ENCODE peak calls at places on chromosome 12, in ten cellular contexts. V, P, Q, Z, L, A, M, F, U and O are unnamed samples.

GRCh38 chr12:99257672-99258071 is 389.9 kb upstream of the GARIN6 start:
- DNase-seq in Q (no peak), V (peak), P (no peak), Z (no peak), U (no peak), M (no peak), L (no peak), F (no peak), A (no peak), O (no peak)

GRCh38 chr12:122138181-122138580 is 35.8 kb downstream of the IL31 start:
- DNase-seq in Q (no peak), U (no peak), A (no peak), V (no peak), L (no peak), P (no peak), F (no peak), M (no peak), Z (no peak), O (no peak)

GRCh38 chr12:110754101-110754793 is 11.6 kb upstream of the PPP1CC start:
- DNase-seq in P (no peak), Z (no peak), F (no peak), Q (no peak), U (peak), L (no peak), V (no peak), M (no peak), A (no peak), O (no peak)

GRCh38 chr12:110794623-110795280 is 52.0 kb upstream of the CCDC63 start:
- DNase-seq in L (no peak), U (peak), M (peak), V (no peak), Z (no peak), F (peak), Q (no peak), A (peak), P (no peak), O (peak)

GRCh38 chr12:14256555-14257169 is 108.8 kb upstream of the ATF7IP start:
- DNase-seq in F (peak), L (peak), P (peak), U (peak), Z (peak), Q (peak), M (peak), V (peak), A (peak), O (peak)

GRCh38 chr12:113271853-113272561 is 50.7 kb downstream of the TPCN1 start:
- DNase-seq in Q (peak), P (peak), F (peak), M (peak), L (no peak), V (no peak), Z (no peak), A (peak), U (peak), O (peak)

GRCh38 chr12:113056631-113057488 is at the start of gene DTX1:
- DNase-seq in U (no peak), A (no peak), Q (no peak), M (no peak), P (no peak), L (no peak), V (peak), Z (peak), F (no peak), O (no peak)

GRCh38 chr12:25583545-25583944 is 30.5 kb upstream of the LMNTD1 start:
- DNase-seq in U (no peak), P (no peak), M (no peak), A (no peak), V (peak), F (peak), Q (no peak), Z (peak), L (no peak), O (peak)

GRCh38 chr12:12628013-12628412 is 16.3 kb downstream of the CREBL2 start:
- DNase-seq in Q (no peak), F (no peak), M (no peak), V (no peak), L (no peak), A (no peak), Z (no peak), U (peak), P (no peak), O (peak)

GRCh38 chr12:64178122-64178521 is 44.0 kb downstream of the KICS2 start:
- DNase-seq in V (no peak), U (peak), L (no peak), F (peak), M (no peak), P (no peak), A (no peak), Q (peak), Z (no peak), O (peak)

GRCh38 chr12:43653917-43654316 is 101.9 kb upstream of the ADAMTS20 start:
- DNase-seq in V (no peak), F (no peak), L (no peak), U (no peak), A (no peak), Q (no peak), M (no peak), P (no peak), Z (no peak), O (no peak)

GRCh38 chr12:72540811-72541210 is 268.6 kb downstream of the TRHDE start:
- DNase-seq in F (no peak), M (no peak), P (no peak), A (no peak), V (no peak), L (no peak), Z (no peak), Q (peak), U (peak), O (no peak)

GRCh38 chr12:28217805-28218204 is 27.5 kb downstream of the CCDC91 start:
- DNase-seq in L (no peak), F (no peak), V (no peak), Q (no peak), P (no peak), U (no peak), M (no peak), A (no peak), Z (no peak), O (no peak)

GRCh38 chr12:46451276-46452021 is 78.9 kb upstream of the SLC38A2 start:
- DNase-seq in Q (no peak), L (no peak), P (no peak), Z (no peak), V (no peak), M (no peak), F (no peak), U (no peak), A (no peak), O (no peak)

GRCh38 chr12:103780992-103781391 is 60.0 kb downstream of the NT5DC3 start:
- DNase-seq in V (no peak), Q (no peak), M (no peak), L (no peak), P (no peak), A (no peak), F (no peak), Z (no peak), U (no peak), O (no peak)

GRCh38 chr12:71243375-71243774 is 85.6 kb upstream of the TSPAN8 start:
- DNase-seq in M (no peak), F (no peak), P (no peak), Z (peak), L (no peak), A (no peak), U (peak), Q (no peak), V (no peak), O (peak)

GRCh38 chr12:87960557-87960956 is 68.6 kb downstream of the C12orf50 start:
- DNase-seq in A (no peak), M (no peak), Q (no peak), V (no peak), L (no peak), U (no peak), F (no peak), P (peak), Z (no peak), O (no peak)

GRCh38 chr12:105524961-105525360 is 194.5 kb downstream of the C12orf75 start:
- DNase-seq in M (no peak), Z (no peak), F (peak), L (no peak), P (no peak), Q (no peak), U (no peak), V (no peak), A (no peak), O (no peak)

GRCh38 chr12:53289891-53290290 is 5.5 kb upstream of the PFDN5 start:
- DNase-seq in P (no peak), Z (no peak), L (no peak), V (no peak), Q (no peak), U (peak), F (peak), A (no peak), M (no peak), O (no peak)

GRCh38 chr12:53292441-53292840 is 2.9 kb upstream of the PFDN5 start:
- DNase-seq in Q (no peak), V (no peak), F (no peak), U (no peak), M (no peak), P (no peak), Z (no peak), L (no peak), A (no peak), O (no peak)

GRCh38 chr12:53288322-53288721 is 7.0 kb upstream of the PFDN5 start:
- DNase-seq in P (no peak), M (no peak), A (no peak), L (no peak), Z (no peak), V (no peak), Q (no peak), F (no peak), U (no peak), O (no peak)

GRCh38 chr12:53287741-53288216 is 7.6 kb upstream of the PFDN5 start:
- DNase-seq in Z (peak), U (peak), Q (peak), M (peak), V (peak), F (peak), A (peak), L (peak), P (no peak), O (peak)

DNA sequence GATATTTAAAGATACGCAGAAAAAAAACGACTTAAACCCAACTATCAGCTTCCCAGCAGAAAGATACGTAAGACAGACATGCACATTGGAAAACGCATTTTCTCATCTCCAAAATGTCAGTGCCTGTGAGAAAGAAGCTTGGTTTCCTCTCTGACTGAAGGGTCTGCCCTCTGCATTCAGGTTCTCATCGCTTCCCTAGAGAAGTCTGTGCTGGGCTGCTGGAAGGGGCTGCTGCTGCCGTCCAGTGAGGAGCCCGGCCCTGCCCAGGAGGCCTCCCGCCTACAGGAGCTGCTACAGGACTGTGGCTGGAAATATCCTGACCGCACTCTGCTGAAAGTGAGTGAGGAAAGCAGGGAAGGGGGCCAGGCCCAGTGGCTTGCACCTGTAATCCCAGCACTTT is 4.7 kb upstream of the PFDN5 start:
- DNase-seq in V (no peak), M (no peak), P (no peak), F (peak), L (no peak), A (no peak), U (no peak), Z (no peak), Q (no peak), O (peak)
- TF ChIP-seq CTCF in V (no peak), M (no peak), P (no peak), F (no peak), L (no peak), A (no peak), U (no peak), Z (no peak), Q (no peak), O (peak)

GRCh38 chr12:66196806-66197205 is 7.8 kb downstream of the IRAK3 start:
- DNase-seq in Z (no peak), P (no peak), M (no peak), U (no peak), Q (no peak), A (no peak), V (no peak), L (no peak), F (no peak), O (peak)
- H3K4me3 ChIP-seq in Z (no peak), P (no peak), M (no peak), U (no peak), Q (no peak), A (no peak), V (no peak), L (no peak), F (no peak), O (no peak)

GRCh38 chr12:45124485-45125155 is 73.7 kb upstream of the DBX2 start:
- DNase-seq in Z (no peak), F (no peak), Q (no peak), U (no peak), V (peak), M (no peak), P (no peak), A (no peak), L (no peak), O (no peak)

GRCh38 chr12:45122776-45123380 is 72.0 kb upstream of the DBX2 start:
- DNase-seq in L (no peak), A (no peak), V (peak), U (peak), P (peak), F (peak), M (no peak), Z (peak), Q (peak), O (peak)

GRCh38 chr12:45125997-45126396 is 75.1 kb upstream of the DBX2 start:
- DNase-seq in M (no peak), F (no peak), V (no peak), L (no peak), U (no peak), Q (no peak), P (no peak), Z (no peak), A (no peak), O (no peak)

GRCh38 chr12:45121224-45121623 is 70.3 kb upstream of the DBX2 start:
- DNase-seq in V (no peak), P (no peak), U (no peak), Q (no peak), L (no peak), A (no peak), Z (no peak), F (no peak), M (no peak), O (no peak)
- TF ChIP-seq CTCF in V (peak), P (peak), U (no peak), Q (no peak), L (no peak), A (no peak), Z (no peak), F (no peak), M (no peak), O (no peak)

DNA sequence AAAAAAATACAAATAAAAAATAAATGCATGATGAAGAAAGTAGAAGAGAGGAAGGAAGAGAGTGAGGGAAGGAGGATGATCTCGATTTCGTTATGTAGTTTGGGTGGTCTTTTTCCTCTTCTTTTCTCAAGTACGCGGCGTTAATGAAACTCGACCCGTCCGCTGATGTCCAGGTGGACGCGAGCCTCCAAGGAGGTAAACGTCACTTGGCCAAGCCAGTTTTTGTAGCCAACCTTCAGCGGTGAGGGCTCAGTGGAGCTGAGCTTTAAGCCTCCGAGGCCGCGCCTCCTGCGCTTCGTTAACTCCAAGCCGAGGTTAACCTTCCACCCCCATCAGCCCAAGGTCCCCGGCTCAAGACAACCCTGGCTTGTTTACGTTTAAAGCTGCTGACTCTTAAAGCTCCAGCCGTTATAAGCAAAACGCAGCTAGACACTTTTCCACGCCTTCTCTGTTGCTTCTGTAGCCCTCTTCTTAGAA is 736 bp upstream of the ITPR2 start:
- DNase-seq in A (peak), M (peak), Q (peak), Z (peak), L (no peak), F (peak), P (no peak), V (peak), U (no peak), O (peak)
- H3K4me3 ChIP-seq in A (peak), M (peak), Q (peak), Z (peak), L (peak), F (peak), P (peak), V (peak), U (peak), O (peak)

GRCh38 chr12:69130064-69130463 is 109.3 kb upstream of the CPSF6 start:
- DNase-seq in Q (no peak), V (no peak), U (peak), F (peak), A (no peak), M (no peak), Z (no peak), L (no peak), P (no peak), O (peak)
- TF ChIP-seq CTCF in Q (no peak), V (no peak), U (peak), F (peak), A (no peak), M (no peak), Z (peak), L (no peak), P (peak), O (peak)

DNA sequence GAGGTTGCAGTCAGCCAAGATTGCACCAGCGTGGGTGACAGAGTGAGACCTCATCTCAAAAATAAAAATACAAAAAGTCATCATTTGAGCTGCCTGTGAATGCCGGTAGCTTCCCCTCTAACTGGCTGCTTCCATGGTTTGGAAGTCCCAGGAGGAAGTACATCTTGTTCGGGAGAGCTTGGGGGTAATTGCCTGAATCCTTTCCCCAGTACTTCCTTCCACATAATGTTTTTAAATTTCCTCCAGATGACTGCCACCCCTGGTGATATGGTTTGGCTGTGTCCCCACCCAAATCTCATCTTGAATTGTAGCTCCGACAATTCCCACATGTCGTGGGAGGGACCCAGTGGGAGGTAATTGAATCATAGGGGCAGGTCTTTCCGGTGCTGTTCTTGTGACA is 87.3 kb downstream of the SPRING1 start:
- DNase-seq in V (no peak), M (no peak), Q (no peak), P (no peak), L (no peak), U (no peak), F (no peak), A (no peak), Z (no peak), O (no peak)
- H3K4me3 ChIP-seq in V (no peak), M (no peak), Q (no peak), P (no peak), L (no peak), U (no peak), F (no peak), A (no peak), Z (no peak), O (no peak)